ENCODE peak calls at places on chromosomes 3 and 15, in six cellular contexts. D is HTR-8/SVneo; C is kidney epithelial cell; E is activated CD8-positive, alpha-beta memory T cell treated with anti-CD3 and anti-CD28 coated beads, Interleukin-2, amount 50 U/mL, for 48 hours; J is central memory CD4-positive, alpha-beta T cell; M is amniotic epithelial cell. T is an unnamed sample.
A peak's percentile ranks its signal among the peaks of the same experiment; 100 is the strongest.

GRCh38 chr15:73996939-73997338 is 2.4 kb downstream of the PML start:
- DNase-seq in C (no peak), M (no peak), D (no peak), J (peak; percentile 33), E (no peak), T (no peak)

GRCh38 chr15:34986326-34987181 is 1.5 kb downstream of the ZNF770 start:
- DNase-seq in M (no peak), J (no peak), E (no peak), C (no peak), D (no peak), T (no peak)

GRCh38 chr15:99435138-99435695 is 130.6 kb upstream of the MEF2A start:
- DNase-seq in E (peak; percentile 53), J (no peak), C (no peak), D (no peak), M (no peak), T (no peak)

GRCh38 chr3:98528474-98529346 is 3.1 kb upstream of the GPR15 start:
- DNase-seq in M (no peak), J (no peak), E (no peak), D (no peak), C (no peak), T (no peak)

GRCh38 chr15:90306560-90306959 is 41.1 kb downstream of the NGRN start:
- DNase-seq in M (peak; percentile 15), E (peak; percentile 59), C (no peak), J (no peak), D (no peak), T (peak; percentile 31)

GRCh38 chr15:70164910-70165791 is 67.4 kb upstream of the TLE3 start:
- DNase-seq in D (no peak), J (no peak), M (no peak), E (no peak), C (no peak), T (no peak)

GRCh38 chr3:127038923-127039581 is 56.1 kb downstream of the PLXNA1 start:
- DNase-seq in E (no peak), D (no peak), M (no peak), C (no peak), J (no peak), T (no peak)

GRCh38 chr15:70701891-70702568 is 61.3 kb downstream of the UACA start:
- DNase-seq in E (no peak), M (peak; percentile 77), D (peak; percentile 74), J (no peak), C (no peak), T (no peak)

GRCh38 chr3:111729087-111729846 is 129.8 kb upstream of the PHLDB2 start:
- DNase-seq in J (no peak), E (no peak), D (no peak), M (no peak), C (no peak), T (no peak)

GRCh38 chr3:15681668-15682067 is 80.1 kb downstream of the BTD start:
- DNase-seq in E (no peak), D (no peak), M (peak; percentile 45), J (no peak), C (no peak), T (no peak)

GRCh38 chr3:21839592-21839991 is 88.6 kb upstream of the ZNF385D start:
- DNase-seq in M (peak; percentile 58), J (no peak), C (peak; percentile 55), D (peak; percentile 8), E (no peak), T (no peak)

GRCh38 chr15:68818088-68818670 is 2.5 kb downstream of the ANP32A start:
- DNase-seq in E (no peak), D (peak; percentile 67), C (no peak), J (peak; percentile 68), M (peak; percentile 40), T (peak; percentile 63)